ENCODE peak calls at places on chromosomes 11 and 22, in nine cellular contexts. G is AG10803; E is HEK293T; P is CD4-positive, alpha-beta T cell; M is BE2C; S is foreskin fibroblast; W is Daoy; X is choroid plexus epithelial cell; Q is lower leg skin. T is an unnamed sample.

GRCh38 chr22:28012811-28013460 is 93.9 kb upstream of the PITPNB start:
- DNase-seq in G (no peak), E (no peak), P (no peak), M (no peak), S (no peak), W (no peak), X (no peak), Q (no peak), T (no peak)

GRCh38 chr11:59205664-59206063 is 7.1 kb downstream of the MPEG1 start:
- DNase-seq in G (no peak), E (no peak), P (no peak), M (no peak), S (no peak), W (no peak), X (no peak), Q (no peak), T (peak)

GRCh38 chr22:16774911-16775529 is 50.2 kb downstream of the XKR3 start:
- DNase-seq in G (no peak), E (no peak), P (no peak), M (no peak), S (no peak), W (no peak), X (no peak), Q (no peak), T (no peak)

GRCh38 chr11:95192717-95193116 is 38.3 kb downstream of the SESN3 start:
- DNase-seq in G (no peak), E (no peak), P (no peak), M (no peak), S (no peak), W (no peak), X (no peak), Q (no peak), T (no peak)

GRCh38 chr11:85967457-85967856 is 101.4 kb downstream of the PICALM start:
- DNase-seq in G (no peak), E (no peak), P (no peak), M (no peak), S (no peak), W (no peak), X (no peak), Q (no peak), T (no peak)

GRCh38 chr11:86245369-86246292 is 1.1 kb downstream of the EED start:
- DNase-seq in G (no peak), E (no peak), P (no peak), M (peak), S (no peak), W (peak), X (peak), Q (no peak), T (no peak)

GRCh38 chr11:28849053-28849452 is 740.9 kb downstream of the METTL15 start:
- DNase-seq in G (no peak), E (no peak), P (no peak), M (no peak), S (no peak), W (no peak), X (no peak), Q (no peak), T (no peak)

GRCh38 chr11:7414729-7415536 is 70.4 kb upstream of the OLFML1 start:
- DNase-seq in G (no peak), E (no peak), P (no peak), M (no peak), S (no peak), W (no peak), X (no peak), Q (no peak), T (no peak)

GRCh38 chr11:37946155-37946766 is 1348.2 kb upstream of the RAG2 start:
- DNase-seq in G (peak), E (no peak), P (no peak), M (peak), S (peak), W (no peak), X (peak), Q (no peak), T (peak)